ENCODE peak calls at places on chromosomes 5 and 9, in five cellular contexts. J, Z, F, W and C are unnamed samples.

GRCh38 chr5:78518365-78519197 is 130.0 kb downstream of the LHFPL2 start:
- DNase-seq in Z (peak), W (peak), J (peak), F (no peak), C (no peak)

GRCh38 chr9:93209097-93209496 is 25.2 kb downstream of the WNK2 start:
- DNase-seq in F (no peak), Z (no peak), W (peak), J (peak), C (peak)

GRCh38 chr5:139708877-139709586 is 60.9 kb downstream of the CXXC5 start:
- DNase-seq in J (peak), W (peak), F (no peak), Z (peak), C (peak)

GRCh38 chr9:17776735-17777134 is 197.9 kb downstream of the SH3GL2 start:
- DNase-seq in F (no peak), W (no peak), Z (peak), J (no peak), C (no peak)

GRCh38 chr9:86326536-86326935 is 27.7 kb downstream of the TUT7 start:
- DNase-seq in W (no peak), F (no peak), Z (no peak), J (no peak), C (no peak)

GRCh38 chr5:43313854-43314457 is 744 bp upstream of the HMGCS1 start:
- DNase-seq in W (no peak), Z (peak), F (no peak), J (peak), C (peak)

GRCh38 chr5:110376281-110376916 is 350.1 kb downstream of the TMEM232 start:
- DNase-seq in W (no peak), J (peak), Z (no peak), F (no peak), C (no peak)

GRCh38 chr5:91541696-91542095 is 158.6 kb upstream of the ARRDC3 start:
- DNase-seq in J (no peak), F (no peak), W (no peak), Z (no peak), C (no peak)

GRCh38 chr5:151020304-151021031 is at the start of gene GPX3:
- DNase-seq in F (peak), J (peak), W (peak), Z (peak), C (peak)

GRCh38 chr9:5389109-5389732 is 48.5 kb downstream of the PLGRKT start:
- DNase-seq in J (no peak), Z (peak), W (no peak), F (no peak), C (no peak)

GRCh38 chr5:60382761-60383160 is 317.2 kb downstream of the DEPDC1B start:
- DNase-seq in W (no peak), J (peak), F (no peak), Z (peak), C (no peak)

GRCh38 chr9:95217936-95218335 is 99.6 kb downstream of the FANCC start:
- DNase-seq in Z (no peak), F (no peak), W (no peak), J (no peak), C (no peak)

GRCh38 chr9:32550046-32550608 is 2.0 kb upstream of the SMIM27 start:
- DNase-seq in J (peak), W (no peak), Z (peak), F (no peak), C (no peak)

GRCh38 chr5:113216545-113216944 is 218.2 kb downstream of the TSSK1B start:
- DNase-seq in J (no peak), Z (no peak), W (no peak), F (no peak), C (no peak)

GRCh38 chr9:3386753-3387152 is 139.0 kb downstream of the RFX3 start:
- DNase-seq in Z (peak), J (no peak), F (no peak), W (no peak), C (no peak)

GRCh38 chr5:176817864-176818377 is 7.6 kb downstream of the UNC5A start:
- DNase-seq in F (no peak), W (no peak), Z (peak), J (peak), C (no peak)

GRCh38 chr5:181231444-181231843 is 8.4 kb downstream of the TRIM41 start:
- DNase-seq in F (no peak), J (no peak), W (no peak), Z (no peak), C (no peak)

GRCh38 chr5:180210961-180211760 is 2.1 kb upstream of the RASGEF1C start:
- DNase-seq in F (no peak), J (no peak), Z (no peak), W (no peak), C (no peak)

GRCh38 chr5:160492565-160492964 is 70.9 kb downstream of the PTTG1 start:
- DNase-seq in J (no peak), Z (no peak), F (no peak), W (no peak), C (no peak)

GRCh38 chr5:32231241-32231640 is 57.1 kb upstream of the GOLPH3 start:
- DNase-seq in F (no peak), Z (no peak), J (no peak), W (no peak), C (no peak)

GRCh38 chr9:2014148-2014547 is 999 bp upstream of the SMARCA2 start:
- DNase-seq in F (no peak), W (no peak), J (no peak), Z (peak), C (peak)

GRCh38 chr5:178376906-178377582 is 144.4 kb upstream of the PHYKPL start:
- DNase-seq in Z (no peak), F (no peak), J (peak), W (no peak), C (no peak)

GRCh38 chr5:144433140-144433822 is 262.6 kb downstream of the KCTD16 start:
- DNase-seq in F (no peak), Z (no peak), J (no peak), W (no peak), C (no peak)

GRCh38 chr5:78109891-78110324 is 184.6 kb downstream of the AP3B1 start:
- DNase-seq in Z (no peak), F (no peak), W (no peak), J (no peak), C (no peak)

GRCh38 chr5:54832066-54832465 is 153.3 kb downstream of the ESM1 start:
- DNase-seq in J (no peak), F (no peak), W (no peak), Z (no peak), C (no peak)

GRCh38 chr9:134051319-134051718 is 16.5 kb downstream of the BRD3 start:
- DNase-seq in W (no peak), J (no peak), F (no peak), Z (no peak), C (no peak)

GRCh38 chr5:139422307-139422893 is 16.9 kb downstream of the DNAJC18 start:
- DNase-seq in W (no peak), Z (peak), J (peak), F (peak), C (peak)

GRCh38 chr9:100088202-100088601 is 10.6 kb downstream of the ERP44 start:
- DNase-seq in F (no peak), J (no peak), Z (no peak), W (no peak), C (no peak)

GRCh38 chr5:133967715-133968056 is 739 bp downstream of the C5orf15 start:
- DNase-seq in J (peak), Z (peak), F (no peak), W (peak), C (peak)

GRCh38 chr5:10320793-10321192 is 13.1 kb upstream of the CMBL start:
- DNase-seq in Z (no peak), W (no peak), J (no peak), F (no peak), C (no peak)

GRCh38 chr9:36154213-36154952 is 14.8 kb upstream of the CCIN start:
- DNase-seq in J (no peak), W (no peak), Z (peak), F (no peak), C (no peak)

GRCh38 chr9:126326228-126327015 is at the start of gene MVB12B:
- DNase-seq in F (no peak), Z (peak), J (peak), W (peak), C (peak)

GRCh38 chr9:69456201-69456600 is 131.2 kb downstream of the ENTREP1 start:
- DNase-seq in J (no peak), Z (no peak), W (no peak), F (no peak), C (no peak)

GRCh38 chr5:172361566-172362238 is 78.1 kb upstream of the UBTD2 start:
- DNase-seq in Z (peak), F (peak), J (peak), W (no peak), C (no peak)

GRCh38 chr5:148956632-148957385 is 106.1 kb downstream of the SH3TC2 start:
- DNase-seq in J (no peak), F (peak), Z (no peak), W (no peak), C (peak)

GRCh38 chr5:98309785-98310566 is 463.5 kb upstream of the RGMB start:
- DNase-seq in Z (peak), W (no peak), F (no peak), J (peak), C (no peak)

DNA sequence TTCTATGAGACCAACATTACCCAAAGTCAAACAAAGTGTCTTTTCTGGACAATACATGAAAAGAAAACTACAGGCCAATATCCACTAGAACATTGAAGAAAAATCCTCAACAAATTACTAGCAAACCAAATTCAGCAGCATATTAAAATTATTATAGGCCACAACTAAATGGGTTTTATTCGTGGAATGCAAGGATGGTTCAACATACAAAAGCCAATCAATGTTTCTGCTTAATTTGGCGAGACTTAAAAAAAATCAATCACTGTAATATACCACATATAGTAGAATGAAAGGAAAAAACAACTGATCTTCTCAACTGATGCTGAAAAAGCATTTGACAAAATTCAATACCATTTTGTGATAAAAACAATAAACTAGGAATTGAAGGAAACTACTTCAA is 51.8 kb upstream of the FNIP1 start:
- DNase-seq in J (no peak), W (no peak), F (no peak), Z (no peak), C (no peak)
- TF ChIP-seq CTCF in J (no peak), W (no peak), F (no peak), Z (no peak), C (no peak)

DNA sequence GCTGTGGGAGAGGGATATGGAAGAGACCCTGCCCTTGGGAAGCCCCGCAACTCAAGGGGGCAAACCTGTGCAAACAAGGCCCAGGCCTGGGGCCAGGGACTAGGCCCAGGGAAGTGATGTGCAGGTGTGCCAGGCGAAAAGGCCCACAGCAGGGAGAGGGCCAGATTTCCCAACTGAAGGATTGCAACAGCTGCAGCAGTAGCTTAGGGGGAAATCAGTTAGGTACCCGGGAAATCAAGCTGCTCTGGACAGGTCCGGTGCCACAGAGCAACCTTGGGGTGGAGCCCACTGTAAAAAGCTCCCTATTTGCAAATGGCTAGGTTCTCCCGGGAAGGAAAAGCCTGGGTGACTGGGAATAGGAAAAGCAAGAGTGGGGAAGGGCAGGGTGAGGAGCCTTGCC is 10.4 kb downstream of the GRIN1 start:
- DNase-seq in Z (no peak), W (no peak), F (no peak), J (no peak), C (no peak)
- H3K4me3 ChIP-seq in Z (no peak), W (no peak), F (no peak), J (no peak), C (no peak)

DNA sequence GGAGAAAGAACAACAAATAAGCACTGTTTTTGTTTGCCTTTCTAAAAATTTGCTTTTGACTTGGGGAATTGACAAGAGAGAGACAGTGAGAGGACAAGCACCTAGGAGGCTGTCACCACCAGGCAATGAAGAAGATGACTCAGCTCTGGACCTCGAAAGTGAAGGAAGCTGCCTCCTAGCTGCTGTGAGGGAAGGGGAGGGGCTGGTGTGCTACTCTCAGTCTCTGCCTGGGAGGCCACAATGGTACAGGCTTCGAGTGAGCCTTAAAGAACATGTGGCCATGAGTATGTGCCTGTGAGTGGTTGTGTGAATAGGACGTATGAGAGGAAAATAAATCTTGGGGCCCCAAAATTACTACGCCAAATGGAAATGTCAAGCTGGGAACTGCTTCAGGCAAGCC is 7.1 kb upstream of the PLK2 start:
- DNase-seq in W (peak), Z (peak), F (no peak), J (peak), C (no peak)
- TF ChIP-seq CTCF in W (no peak), Z (no peak), F (no peak), J (no peak), C (no peak)

GRCh38 chr5:88686077-88686541 is 196.9 kb downstream of the MEF2C start:
- DNase-seq in W (no peak), J (no peak), Z (no peak), F (no peak), C (no peak)

GRCh38 chr5:88686743-88687142 is 196.2 kb downstream of the MEF2C start:
- DNase-seq in J (no peak), W (no peak), F (no peak), Z (no peak), C (no peak)

GRCh38 chr5:88682797-88683496 is 200.0 kb downstream of the MEF2C start:
- DNase-seq in W (no peak), Z (no peak), J (no peak), F (no peak), C (no peak)

GRCh38 chr5:88683506-88684135 is 199.4 kb downstream of the MEF2C start:
- DNase-seq in J (no peak), Z (no peak), F (no peak), W (no peak), C (no peak)

GRCh38 chr5:88684136-88684500 is 198.9 kb downstream of the MEF2C start:
- DNase-seq in W (no peak), Z (no peak), J (no peak), F (no peak), C (no peak)
- H3K4me3 ChIP-seq in W (no peak), Z (no peak), J (no peak), F (no peak), C (no peak)

GRCh38 chr5:168423971-168424370 is 62.3 kb upstream of the RARS1 start:
- DNase-seq in Z (no peak), J (no peak), W (no peak), F (no peak), C (no peak)

GRCh38 chr5:168423478-168423877 is 62.8 kb upstream of the RARS1 start:
- DNase-seq in Z (no peak), W (no peak), F (no peak), J (no peak), C (no peak)

GRCh38 chr5:168424506-168425298 is 61.6 kb upstream of the RARS1 start:
- DNase-seq in W (no peak), Z (peak), F (no peak), J (no peak), C (no peak)

GRCh38 chr5:168420461-168420860 is 65.8 kb upstream of the RARS1 start:
- DNase-seq in Z (no peak), W (no peak), J (no peak), F (no peak), C (no peak)

DNA sequence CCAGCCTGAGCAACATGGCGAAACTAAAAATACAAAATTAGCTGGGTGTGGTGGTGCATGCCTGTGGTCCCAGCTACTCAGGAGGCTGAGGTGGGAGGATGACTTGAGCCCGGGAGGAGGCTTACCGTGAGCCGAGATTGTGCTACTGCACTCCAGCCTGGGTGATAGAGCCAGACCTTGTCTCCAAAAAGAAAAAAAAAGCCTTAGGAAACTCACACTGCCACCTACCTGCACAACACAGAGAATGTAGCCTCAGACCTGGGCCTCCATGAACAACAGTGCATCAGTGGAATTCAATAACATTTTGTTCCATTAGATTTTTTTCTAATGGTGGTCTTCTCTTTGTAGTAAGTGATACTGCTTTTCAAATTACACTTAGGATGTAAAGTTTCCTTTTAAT is 63.8 kb upstream of the RARS1 start:
- DNase-seq in F (no peak), Z (no peak), W (no peak), J (no peak), C (no peak)
- TF ChIP-seq CTCF in F (no peak), Z (no peak), W (no peak), J (peak), C (peak)

GRCh38 chr5:74848553-74849025 is 17.6 kb downstream of the FAM169A start:
- DNase-seq in Z (no peak), W (no peak), F (no peak), J (no peak), C (no peak)
- H3K4me3 ChIP-seq in Z (no peak), W (no peak), F (no peak), J (no peak), C (no peak)

GRCh38 chr5:162852145-162852544 is 585.2 kb upstream of the CCNG1 start:
- DNase-seq in F (no peak), J (no peak), W (no peak), Z (no peak), C (no peak)
- TF ChIP-seq CTCF in F (no peak), J (no peak), W (no peak), Z (no peak), C (no peak)

DNA sequence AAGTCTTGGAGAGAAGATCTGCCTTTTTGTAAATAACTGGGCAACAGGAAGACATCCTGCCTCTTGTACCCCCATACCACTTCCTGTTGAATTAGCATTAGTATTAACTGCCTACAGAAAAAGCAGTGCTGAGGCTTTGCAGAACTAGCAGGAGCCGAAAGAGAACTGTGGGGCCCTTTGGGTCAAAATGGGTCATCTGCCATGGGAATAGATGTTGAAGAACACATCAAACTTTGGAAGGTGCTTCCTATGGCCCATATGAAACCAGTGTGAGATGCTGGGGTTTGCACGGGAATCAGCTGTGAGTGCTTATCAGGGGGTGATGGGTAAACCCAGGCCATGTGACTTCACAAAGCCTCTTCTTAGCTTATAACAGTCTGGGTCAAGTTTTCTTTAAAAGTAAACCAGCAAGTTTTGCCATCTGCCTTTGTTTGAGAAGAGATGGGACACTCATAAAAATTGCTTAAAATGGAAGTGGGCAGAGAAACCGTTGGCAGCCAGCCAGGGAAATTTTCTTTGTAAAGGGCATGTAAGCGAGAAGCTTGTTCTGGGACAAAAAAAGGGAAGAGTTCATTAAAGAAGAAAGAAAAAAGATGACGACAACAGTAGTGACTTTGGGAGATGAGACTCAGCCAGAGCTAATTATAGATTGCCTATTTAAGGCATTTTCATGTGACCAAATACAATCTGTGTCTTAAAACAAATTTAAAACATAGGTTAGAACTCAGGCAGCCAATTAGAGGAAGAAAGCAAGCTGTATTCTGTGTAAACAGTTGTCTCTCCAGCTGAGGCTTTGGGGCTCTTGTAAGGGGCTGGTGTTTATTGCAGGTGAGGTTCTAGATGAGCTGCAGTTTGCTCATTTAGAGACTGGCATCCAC is 4.4 kb downstream of the SLC25A25 start:
- DNase-seq in J (peak), W (peak), Z (peak), F (peak), C (peak)
- H3K4me3 ChIP-seq in J (no peak), W (no peak), Z (no peak), F (no peak), C (no peak)

DNA sequence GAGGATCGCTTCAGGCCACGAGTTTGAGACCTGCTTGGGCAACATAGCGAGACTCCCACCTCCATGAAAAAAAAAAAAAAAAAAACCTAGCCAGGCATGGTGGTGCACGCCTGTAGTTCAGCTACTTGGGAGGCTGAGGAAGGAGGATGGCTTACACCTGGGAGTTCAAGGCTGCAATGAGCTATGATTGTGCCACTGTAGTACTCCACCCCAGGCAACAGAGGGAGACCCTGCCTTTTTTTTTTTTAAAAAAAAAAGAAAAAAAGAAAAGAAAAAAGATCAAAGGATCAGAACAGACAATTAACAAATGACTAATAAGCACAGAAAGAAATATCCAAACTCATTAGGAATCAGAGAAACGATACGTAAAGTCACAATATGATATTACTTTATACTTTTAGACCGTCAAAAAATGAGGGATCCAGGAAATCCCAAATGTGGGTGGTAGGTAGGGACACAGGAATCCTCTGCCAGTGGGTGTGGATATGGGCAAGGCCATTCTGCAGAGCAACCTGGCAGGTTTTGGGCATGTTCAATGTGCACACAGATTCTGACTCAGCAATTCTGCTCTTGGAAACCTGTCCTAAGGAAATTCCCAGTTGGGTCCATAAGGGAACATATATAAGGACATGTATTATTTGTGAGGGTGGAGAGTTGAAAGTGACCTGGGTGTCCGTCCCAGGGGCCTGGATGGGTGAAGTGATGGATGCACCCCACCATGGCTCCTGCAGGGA is 144.7 kb upstream of the TBC1D2 start:
- DNase-seq in J (no peak), Z (no peak), F (no peak), W (no peak), C (no peak)
- TF ChIP-seq CTCF in J (no peak), Z (peak), F (no peak), W (no peak), C (no peak)